ENCODE peak calls at places on chromosomes 7 and 10, in four cellular contexts. I, H, W and B are unnamed samples.
A peak's percentile ranks its signal among the peaks of the same experiment; 100 is the strongest.

GRCh38 chr7:74023037-74023436 is 4.9 kb upstream of the ELN start:
- DNase-seq in H (peak; percentile 51), W (no peak), I (peak; percentile 88), B (no peak)

GRCh38 chr10:48607356-48608278 is 2.7 kb upstream of the ARHGAP22 start:
- DNase-seq in W (no peak), H (no peak), I (no peak), B (no peak)

GRCh38 chr10:24552346-24553016 is 171.2 kb downstream of the ARHGAP21 start:
- DNase-seq in I (peak; percentile 44), H (no peak), W (peak; percentile 22), B (peak; percentile 83)

GRCh38 chr7:2210551-2211258 is 22.0 kb downstream of the MAD1L1 start:
- DNase-seq in H (no peak), W (no peak), I (peak; percentile 27), B (no peak)

GRCh38 chr7:98647326-98647725 is 30.2 kb downstream of the NPTX2 start:
- DNase-seq in H (no peak), W (no peak), I (no peak), B (no peak)

GRCh38 chr10:113683300-113683699 is 3.6 kb downstream of the CASP7 start:
- DNase-seq in H (no peak), I (no peak), W (no peak), B (no peak)

GRCh38 chr10:1050555-1050954 is 1.6 kb upstream of the IDI1 start:
- DNase-seq in W (peak; percentile 64), H (no peak), I (no peak), B (peak; percentile 60)

GRCh38 chr10:754914-755313 is 65.4 kb upstream of the DIP2C start:
- DNase-seq in H (no peak), I (no peak), W (no peak), B (no peak)

GRCh38 chr7:37191797-37192196 is 256.9 kb downstream of the ELMO1 start:
- DNase-seq in I (no peak), H (no peak), W (no peak), B (no peak)

GRCh38 chr7:159028456-159029401 is 115.9 kb downstream of the VIPR2 start:
- DNase-seq in H (no peak), I (no peak), W (no peak), B (no peak)

GRCh38 chr7:106736508-106737201 is 75.7 kb upstream of the CCDC71L start:
- DNase-seq in W (peak; percentile 8), I (no peak), H (peak; percentile 72), B (peak; percentile 73)

GRCh38 chr10:75234683-75235374 is 928 bp downstream of the COMTD1 start:
- DNase-seq in W (no peak), I (peak; percentile 64), H (no peak), B (no peak)

GRCh38 chr7:32935558-32935957 is 21.7 kb upstream of the FKBP9 start:
- DNase-seq in H (no peak), I (no peak), W (no peak), B (no peak)

GRCh38 chr7:127976056-127976455 is 55.2 kb downstream of the LRRC4 start:
- DNase-seq in W (no peak), I (no peak), H (no peak), B (no peak)

GRCh38 chr10:23499317-23499716 is 60.4 kb downstream of the OTUD1 start:
- DNase-seq in W (no peak), H (no peak), I (no peak), B (no peak)

GRCh38 chr10:91219371-91220193 is 881 bp upstream of the PCGF5 start:
- DNase-seq in H (no peak), W (no peak), I (no peak), B (no peak)

GRCh38 chr7:49091519-49091918 is 167.2 kb downstream of the CDC14C start:
- DNase-seq in H (no peak), W (no peak), I (no peak), B (no peak)

GRCh38 chr10:133489816-133490588 is 36.3 kb downstream of the SCART1 start:
- DNase-seq in H (no peak), I (no peak), W (no peak), B (no peak)

GRCh38 chr7:1256621-1257020 is 23.9 kb downstream of the UNCX start:
- DNase-seq in I (no peak), H (no peak), W (no peak), B (no peak)

GRCh38 chr7:95907337-95907736 is 135.0 kb downstream of the DYNC1I1 start:
- DNase-seq in W (no peak), H (no peak), I (no peak), B (no peak)

GRCh38 chr7:52620849-52621248 is 414.6 kb upstream of the POM121L12 start:
- DNase-seq in H (no peak), W (no peak), I (no peak), B (no peak)

GRCh38 chr10:110535958-110536891 is 31.3 kb upstream of the SMC3 start:
- DNase-seq in W (peak; percentile 20), I (no peak), H (peak; percentile 73), B (no peak)

GRCh38 chr7:159092701-159093121 is 52.0 kb downstream of the VIPR2 start:
- DNase-seq in I (peak; percentile 31), W (no peak), H (no peak), B (no peak)

GRCh38 chr7:7667187-7667586 is 26.6 kb downstream of the UMAD1 start:
- DNase-seq in I (no peak), W (no peak), H (no peak), B (no peak)

GRCh38 chr7:130943336-130943901 is 209.4 kb upstream of the KLF14 start:
- DNase-seq in H (peak; percentile 70), W (no peak), I (no peak), B (no peak)

GRCh38 chr10:75922435-75922834 is 491.0 kb downstream of the LRMDA start:
- DNase-seq in W (no peak), H (no peak), I (no peak), B (no peak)

GRCh38 chr10:60894816-60895215 is 49.2 kb downstream of the RHOBTB1 start:
- DNase-seq in H (peak; percentile 40), I (no peak), W (no peak), B (no peak)

GRCh38 chr10:60898372-60898771 is 45.6 kb downstream of the RHOBTB1 start:
- DNase-seq in W (no peak), I (no peak), H (no peak), B (no peak)

GRCh38 chr10:60899266-60899665 is 44.7 kb downstream of the RHOBTB1 start:
- DNase-seq in W (no peak), H (no peak), I (no peak), B (no peak)

GRCh38 chr10:60896033-60896432 is 48.0 kb downstream of the RHOBTB1 start:
- DNase-seq in I (no peak), W (no peak), H (peak; percentile 32), B (no peak)

DNA sequence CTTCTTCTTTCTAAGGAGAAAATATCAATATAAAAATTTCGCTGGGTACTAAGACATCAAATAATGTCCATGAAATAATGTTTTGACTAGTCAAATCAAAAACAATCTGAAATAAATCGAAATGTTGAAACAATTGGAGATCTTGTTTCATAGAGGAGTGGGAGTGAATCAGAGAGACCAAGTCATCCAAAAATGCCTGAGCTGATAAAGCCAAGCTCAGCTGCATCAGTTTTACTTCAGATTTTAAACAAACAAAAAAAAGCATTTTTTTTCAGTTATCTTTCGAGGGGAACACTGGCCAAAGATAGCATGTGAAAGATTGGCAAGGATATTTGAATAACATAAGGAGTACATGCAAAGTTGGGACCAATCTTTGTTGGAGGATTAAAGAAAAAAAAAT is 47.3 kb downstream of the RHOBTB1 start:
- DNase-seq in I (no peak), W (no peak), H (peak; percentile 58), B (no peak)
- H3K27ac ChIP-seq in I (no peak overlapping the region), W (no peak overlapping the region), H (peak overlapping the region; percentile 60), B (no peak overlapping the region)

DNA sequence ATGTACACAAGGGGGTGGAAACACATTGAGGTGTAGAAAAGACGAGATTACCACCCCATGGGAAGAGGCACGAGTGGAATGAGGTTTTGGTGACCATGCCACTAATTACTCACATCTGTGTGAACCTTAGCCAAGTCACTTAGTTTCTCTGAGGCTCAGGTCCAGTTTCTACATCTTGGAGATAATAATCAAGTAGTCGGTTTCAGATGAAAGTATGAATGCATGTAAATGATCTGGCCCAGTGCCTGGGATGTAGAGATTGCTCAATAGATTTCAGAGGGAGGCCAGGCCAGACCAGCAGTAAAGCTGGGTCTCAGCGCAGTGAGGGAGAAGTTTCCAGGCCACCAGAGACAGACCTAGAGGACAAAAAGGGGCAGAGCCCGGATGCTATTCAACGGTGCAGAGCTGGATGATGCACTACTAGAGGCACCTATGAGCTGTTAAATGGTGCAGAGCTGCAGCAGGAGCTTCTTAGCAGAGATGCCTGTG is 725.1 kb downstream of the GRID1 start:
- DNase-seq in I (no peak), H (peak; percentile 33), W (no peak), B (peak; percentile 3)
- H3K27ac ChIP-seq in I (no peak overlapping the region), H (no peak overlapping the region), W (no peak overlapping the region), B (peak overlapping the region; percentile 81)

GRCh38 chr10:5531558-5532230 is 6.9 kb downstream of the CALML3 start:
- DNase-seq in W (no peak), I (no peak), H (no peak), B (no peak)

GRCh38 chr10:5530846-5531557 is 6.2 kb downstream of the CALML3 start:
- DNase-seq in I (no peak), H (no peak), W (no peak), B (no peak)

GRCh38 chr10:5529702-5530411 is 5.1 kb downstream of the CALML3 start:
- DNase-seq in H (no peak), W (no peak), I (no peak), B (no peak)

GRCh38 chr10:5528989-5529701 is 4.4 kb downstream of the CALML3 start:
- DNase-seq in W (no peak), I (no peak), H (no peak), B (no peak)

DNA sequence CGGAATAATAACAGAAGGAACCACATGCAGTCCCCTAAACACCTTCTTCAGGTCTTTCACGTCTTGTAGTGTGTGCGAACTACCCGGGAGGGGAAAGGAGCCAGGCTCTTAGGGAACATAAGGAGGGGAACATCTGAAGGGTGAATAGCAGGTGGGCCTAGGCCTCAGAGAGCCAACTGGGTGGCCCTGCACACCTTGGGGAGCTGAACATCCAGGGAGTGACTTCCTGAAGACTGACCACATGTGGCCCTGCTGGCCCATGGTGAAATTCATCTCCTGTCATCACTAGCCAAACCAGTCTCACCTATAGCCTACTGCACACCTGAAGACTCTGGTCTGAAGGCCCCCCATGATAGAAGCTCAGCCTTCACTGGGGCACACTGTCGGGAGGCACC is 5.6 kb downstream of the CALML3 start:
- DNase-seq in H (no peak), I (no peak), W (no peak), B (no peak)
- H3K27ac ChIP-seq in H (no peak overlapping the region), I (no peak overlapping the region), W (no peak overlapping the region), B (no peak overlapping the region)

GRCh38 chr7:24835643-24836042 is 78.4 kb upstream of the GSDME start:
- DNase-seq in I (no peak), H (no peak), W (no peak), B (no peak)

GRCh38 chr7:24834150-24834798 is 77.0 kb upstream of the GSDME start:
- DNase-seq in H (no peak), I (no peak), W (no peak), B (no peak)

GRCh38 chr7:24831240-24831639 is 74.0 kb upstream of the GSDME start:
- DNase-seq in H (no peak), W (no peak), I (no peak), B (no peak)

GRCh38 chr7:24836084-24836483 is 78.8 kb upstream of the GSDME start:
- DNase-seq in H (no peak), I (no peak), W (no peak), B (no peak)

DNA sequence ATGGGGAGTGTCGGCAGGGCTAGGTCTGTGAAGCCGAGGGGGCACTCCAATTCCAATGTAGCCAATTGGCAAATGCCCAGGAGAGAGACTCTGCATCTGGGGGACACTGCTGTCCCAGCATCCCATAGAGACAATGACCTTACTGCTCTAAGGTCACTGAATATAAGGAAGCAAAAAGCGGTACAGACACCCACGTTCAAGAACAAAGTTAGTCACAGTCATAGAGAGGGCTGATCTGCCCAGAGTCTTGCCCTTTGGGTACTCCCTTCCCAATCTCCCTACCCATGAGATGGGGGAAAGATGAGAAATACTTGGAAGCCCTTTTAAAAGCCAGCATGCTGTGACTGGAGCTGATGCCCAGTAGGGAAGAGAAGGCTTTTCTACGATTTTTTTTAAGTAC is 76.3 kb upstream of the GSDME start:
- DNase-seq in I (no peak), W (no peak), H (no peak), B (no peak)
- H3K27ac ChIP-seq in I (no peak overlapping the region), W (no peak overlapping the region), H (no peak overlapping the region), B (no peak overlapping the region)